ENCODE peak calls at places on chromosomes 2 and 18, in seven cellular contexts. G, K, F, Q, T, U and Z are unnamed samples.

GRCh38 chr18:14978962-14979535 is 231.1 kb downstream of the ANKRD30B start:
- DNase-seq in T (no peak), F (no peak), Q (no peak), G (peak; percentile 59), K (peak; percentile 82), U (peak; percentile 79), Z (no peak)

GRCh38 chr2:144099746-144100438 is 420.0 kb downstream of the ZEB2 start:
- DNase-seq in K (no peak), F (no peak), U (peak; percentile 91), G (no peak), Q (peak; percentile 99), T (no peak), Z (peak; percentile 70)

GRCh38 chr2:25378731-25379490 is 37.2 kb upstream of the DNMT3A start:
- DNase-seq in G (no peak), T (no peak), F (no peak), U (peak; percentile 81), K (no peak), Q (peak; percentile 52), Z (peak; percentile 5)

GRCh38 chr2:222933458-222933857 is 72.6 kb downstream of the ACSL3 start:
- DNase-seq in F (no peak), Q (no peak), G (no peak), K (no peak), U (no peak), T (no peak), Z (no peak)

GRCh38 chr2:101473581-101473910 is 1.4 kb downstream of the RFX8 start:
- DNase-seq in U (no peak), G (no peak), Q (no peak), T (no peak), F (no peak), K (no peak), Z (peak; percentile 81)

GRCh38 chr2:46392561-46393351 is 86.6 kb upstream of the TMEM247 start:
- DNase-seq in T (no peak), U (no peak), F (no peak), G (no peak), K (no peak), Q (no peak), Z (no peak)

GRCh38 chr2:204693262-204693661 is 148.0 kb downstream of the PARD3B start:
- DNase-seq in U (no peak), T (no peak), G (no peak), Q (no peak), K (no peak), F (no peak), Z (no peak)

GRCh38 chr2:74502720-74503505 is 3.5 kb upstream of the LBX2 start:
- DNase-seq in K (peak; percentile 80), T (peak; percentile 58), F (peak; percentile 85), Q (peak; percentile 67), U (no peak), G (peak; percentile 89), Z (peak; percentile 89)

GRCh38 chr2:88919087-88919738 is 227.7 kb downstream of the RPIA start:
- DNase-seq in U (peak; percentile 51), F (no peak), T (peak; percentile 39), Q (no peak), G (no peak), K (no peak), Z (peak; percentile 56)

GRCh38 chr2:99663641-99664040 is 173.8 kb upstream of the REV1 start:
- DNase-seq in Q (no peak), U (no peak), T (no peak), K (no peak), F (no peak), G (no peak), Z (no peak)

GRCh38 chr2:23617167-23617787 is 232.3 kb downstream of the KLHL29 start:
- DNase-seq in T (no peak), F (peak; percentile 35), U (no peak), Q (peak; percentile 43), K (no peak), G (peak; percentile 46), Z (peak; percentile 77)

GRCh38 chr2:109324859-109325258 is 195.9 kb downstream of the SH3RF3 start:
- DNase-seq in G (peak; percentile 51), K (no peak), F (no peak), T (no peak), Q (peak; percentile 96), U (peak; percentile 84), Z (peak; percentile 98)

GRCh38 chr2:217995741-217996141 is 7.1 kb downstream of the TNS1 start:
- DNase-seq in F (no peak), K (no peak), U (no peak), G (no peak), Q (no peak), T (no peak), Z (no peak)

GRCh38 chr2:191713837-191714236 is 35.9 kb downstream of the NABP1 start:
- DNase-seq in Q (no peak), U (peak; percentile 45), F (no peak), T (no peak), G (no peak), K (no peak), Z (no peak)

GRCh38 chr18:67133669-67134068 is 382.9 kb downstream of the DSEL start:
- DNase-seq in G (no peak), T (no peak), Q (no peak), U (peak; percentile 75), F (no peak), K (no peak), Z (no peak)

GRCh38 chr2:172558372-172558771 is 2.5 kb downstream of the PDK1 start:
- DNase-seq in Q (no peak), U (no peak), G (no peak), F (no peak), T (peak; percentile 36), K (no peak), Z (no peak)

GRCh38 chr2:7094113-7094760 is 177.0 kb downstream of the RNF144A start:
- DNase-seq in T (no peak), G (no peak), F (no peak), Q (peak; percentile 35), U (no peak), K (no peak), Z (no peak)

GRCh38 chr2:9398881-9399805 is 24.2 kb downstream of the ITGB1BP1 start:
- DNase-seq in G (no peak), Q (no peak), U (no peak), F (no peak), K (no peak), T (no peak), Z (no peak)

GRCh38 chr2:39938035-39938835 is 159.2 kb upstream of the THUMPD2 start:
- DNase-seq in T (no peak), K (no peak), U (peak; percentile 56), G (no peak), F (no peak), Q (peak; percentile 99), Z (peak; percentile 39)

GRCh38 chr18:29163596-29163995 is 986.7 kb upstream of the CDH2 start:
- DNase-seq in T (no peak), F (no peak), G (no peak), Q (no peak), K (no peak), U (no peak), Z (no peak)

GRCh38 chr2:138115664-138116063 is 151.4 kb downstream of the HNMT start:
- DNase-seq in U (peak; percentile 28), T (no peak), K (no peak), G (no peak), Q (no peak), F (no peak), Z (peak; percentile 53)

GRCh38 chr18:72544092-72544886 is at the start of gene CBLN2:
- DNase-seq in Q (peak; percentile 41), T (peak; percentile 91), F (peak; percentile 66), G (peak; percentile 26), U (peak; percentile 75), K (peak; percentile 89), Z (peak; percentile 74)

GRCh38 chr2:54604771-54605350 is 118.6 kb upstream of the EML6 start:
- DNase-seq in K (no peak), G (no peak), T (no peak), U (no peak), F (no peak), Q (no peak), Z (no peak)

DNA sequence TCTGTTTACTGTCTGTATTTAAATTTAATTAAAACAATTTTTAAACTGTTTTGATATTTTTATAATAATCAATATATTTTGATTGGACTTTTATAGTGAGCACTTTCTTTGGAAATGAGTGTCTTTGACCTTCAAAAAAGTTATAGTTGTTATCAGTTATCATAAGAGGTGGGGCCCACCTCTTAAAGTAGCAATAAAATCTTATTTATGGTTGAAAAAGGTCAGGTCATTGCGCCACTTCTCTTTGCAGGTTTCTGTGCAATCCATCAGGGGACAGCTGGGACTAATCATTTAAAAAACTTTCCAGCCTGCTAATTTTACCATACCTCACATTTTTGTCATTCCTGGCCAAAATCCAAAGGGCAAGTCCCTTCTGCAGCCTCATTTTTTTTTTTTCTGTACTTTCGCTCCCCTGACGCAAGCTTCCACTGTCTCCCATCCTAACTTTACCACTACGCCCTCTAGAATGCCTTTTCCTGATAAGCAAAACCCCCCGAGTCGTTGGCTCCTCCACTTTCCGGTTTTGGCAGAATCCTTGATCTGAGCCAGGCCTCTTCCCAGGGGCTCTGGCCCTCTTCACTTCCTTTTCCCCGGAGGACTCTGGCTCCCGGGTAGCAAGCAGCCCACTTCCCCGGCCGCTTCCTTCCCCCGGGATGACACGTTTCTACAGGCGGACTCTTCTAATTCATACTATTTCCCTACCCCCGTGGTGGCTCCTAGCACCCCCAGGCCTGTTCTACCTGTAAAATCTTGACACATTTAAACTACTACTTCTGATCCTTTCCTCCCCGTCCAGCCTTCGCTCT is 1.1 kb upstream of the SEH1L start:
- DNase-seq in K (no peak), F (peak; percentile 68), U (peak; percentile 56), Q (peak; percentile 88), T (peak; percentile 21), G (peak; percentile 47), Z (peak; percentile 97)
- TF ChIP-seq CTCF in K (no peak), F (no peak), U (peak; percentile 31), Q (no peak), T (no peak), G (no peak), Z (peak; percentile 6)

GRCh38 chr18:23244431-23244830 is 109.1 kb downstream of the CABLES1 start:
- DNase-seq in K (no peak), T (no peak), F (no peak), U (no peak), G (no peak), Q (no peak), Z (no peak)

GRCh38 chr18:23247896-23248295 is 112.6 kb downstream of the CABLES1 start:
- DNase-seq in G (no peak), K (no peak), U (no peak), F (no peak), T (no peak), Q (no peak), Z (no peak)

GRCh38 chr18:23243178-23243577 is 107.9 kb downstream of the CABLES1 start:
- DNase-seq in K (no peak), T (no peak), U (no peak), F (peak; percentile 51), G (no peak), Q (no peak), Z (no peak)

GRCh38 chr18:23247363-23247762 is 112.1 kb downstream of the CABLES1 start:
- DNase-seq in U (no peak), G (no peak), K (no peak), Q (no peak), F (no peak), T (no peak), Z (no peak)

GRCh38 chr18:23245461-23245860 is 110.2 kb downstream of the CABLES1 start:
- DNase-seq in T (no peak), Q (no peak), U (no peak), K (no peak), G (no peak), F (no peak), Z (no peak)
- H3K4me3 ChIP-seq in T (no peak overlapping the region), Q (no peak overlapping the region), U (no peak overlapping the region), K (no peak overlapping the region), G (no peak overlapping the region), F (no peak overlapping the region), Z (no peak overlapping the region)

GRCh38 chr2:70469435-70469834 is 84.2 kb downstream of the TGFA start:
- DNase-seq in T (no peak), K (no peak), U (no peak), Q (no peak), F (no peak), G (no peak), Z (no peak)
- TF ChIP-seq CTCF in T (no peak), K (no peak), U (peak; percentile 26), Q (no peak), F (no peak), G (no peak), Z (no peak)

GRCh38 chr2:42492691-42493467 is 903 bp downstream of the KCNG3 start:
- DNase-seq in T (no peak), K (peak; percentile 78), Q (no peak), G (peak; percentile 37), U (no peak), F (no peak), Z (no peak)
- H3K4me3 ChIP-seq in T (no peak overlapping the region), K (peak overlapping the region; percentile 93), Q (no peak overlapping the region), G (peak overlapping the region; percentile 60), U (peak overlapping the region; percentile 75), F (no peak overlapping the region), Z (no peak overlapping the region)